ENCODE peak calls at places on chromosome 4, in six cellular contexts. X is left ventricle myocardium superior, M is WERI-Rb-1, Y is 8988T, H is NCI-H2171 treated with DMSO at 0.1 percent for 48 hours, Z is T-cell. K is an unnamed sample.

GRCh38 chr4:133638702-133639101 is 489.6 kb downstream of the PCDH10 start:
- DNase-seq in X (no peak), M (no peak), Y (no peak), H (no peak), Z (no peak), K (no peak)

GRCh38 chr4:75849459-75849858 is 52.8 kb downstream of the PPEF2 start:
- DNase-seq in X (no peak), M (peak; percentile 21), Y (no peak), H (no peak), Z (no peak), K (no peak)

GRCh38 chr4:105714071-105714521 is 5.5 kb downstream of the GSTCD start:
- DNase-seq in X (no peak), M (no peak), Y (no peak), H (no peak), Z (no peak), K (no peak)

GRCh38 chr4:1171306-1172227 is 816 bp downstream of the SPON2 start:
- DNase-seq in X (peak; percentile 57), M (no peak), Y (no peak), H (no peak), Z (peak; percentile 65), K (no peak)

GRCh38 chr4:87005690-87006461 is 71.1 kb downstream of the AFF1 start:
- DNase-seq in X (no peak), M (peak; percentile 20), Y (no peak), H (no peak), Z (no peak), K (peak; percentile 30)

GRCh38 chr4:57405359-57405758 is 295.2 kb upstream of the IGFBP7 start:
- DNase-seq in X (no peak), M (no peak), Y (peak; percentile 14), H (no peak), Z (no peak), K (no peak)

GRCh38 chr4:54172156-54172555 is 56.9 kb upstream of the PDGFRA start:
- DNase-seq in X (no peak), M (no peak), Y (no peak), H (no peak), Z (no peak), K (no peak)

GRCh38 chr4:69025191-69025998 is 70.9 kb upstream of the UGT2B7 start:
- DNase-seq in X (no peak), M (peak; percentile 24), Y (no peak), H (no peak), Z (no peak), K (no peak)

GRCh38 chr4:187666634-187667033 is 328.9 kb upstream of the ZFP42 start:
- DNase-seq in X (no peak), M (no peak), Y (no peak), H (no peak), Z (no peak), K (no peak)

GRCh38 chr4:23455482-23455881 is 434.4 kb downstream of the PPARGC1A start:
- DNase-seq in X (no peak), M (peak; percentile 38), Y (no peak), H (no peak), Z (no peak), K (no peak)

GRCh38 chr4:104330125-104330524 is 164.6 kb downstream of the CXXC4 start:
- DNase-seq in X (no peak), M (no peak), Y (no peak), H (no peak), Z (no peak), K (no peak)

GRCh38 chr4:40918330-40918729 is 168.6 kb downstream of the NSUN7 start:
- DNase-seq in X (peak; percentile 64), M (no peak), Y (no peak), H (no peak), Z (no peak), K (no peak)

GRCh38 chr4:47498899-47499298 is 13.8 kb downstream of the ATP10D start:
- DNase-seq in X (no peak), M (no peak), Y (no peak), H (no peak), Z (no peak), K (no peak)

GRCh38 chr4:2352729-2353221 is 65.7 kb downstream of the ZFYVE28 start:
- DNase-seq in X (no peak), M (no peak), Y (no peak), H (peak; percentile 4), Z (no peak), K (no peak)

GRCh38 chr4:68342139-68342538 is 7.8 kb downstream of the YTHDC1 start:
- DNase-seq in X (no peak), M (no peak), Y (no peak), H (no peak), Z (no peak), K (no peak)

K was measured in brain pericyte.